ENCODE peak calls at places on chromosomes 7 and 10, in four cellular contexts. D is AG04450, B is GM23338, E is thoracic aorta. G is an unnamed sample. For H3K27me3, the result is how much of the 10 kb centered on the place peaks cover.

GRCh38 chr10:51141015-51141414 is 66.7 kb downstream of the PRKG1 start:
- DNase-seq in E (no peak), B (no peak), D (no peak), G (no peak)

GRCh38 chr7:92685146-92686042 is 95.2 kb upstream of the FAM133B start:
- DNase-seq in D (no peak), E (no peak), B (peak), G (no peak)

GRCh38 chr10:3631709-3632330 is 153.2 kb downstream of the KLF6 start:
- DNase-seq in D (no peak), E (no peak), B (no peak), G (no peak)

GRCh38 chr7:85023066-85023687 is 163.7 kb downstream of the SEMA3D start:
- DNase-seq in D (peak), B (peak), E (no peak), G (no peak)

GRCh38 chr10:69268761-69269416 is 9.4 kb upstream of the HK1 start:
- DNase-seq in B (no peak), D (no peak), E (no peak), G (no peak)

GRCh38 chr10:80529604-80530003 is 8.1 kb upstream of the SH2D4B start:
- DNase-seq in E (no peak), B (no peak), D (no peak), G (no peak)

GRCh38 chr7:7157177-7157886 is 25.0 kb upstream of the C1GALT1 start:
- DNase-seq in B (no peak), E (no peak), D (peak), G (peak)

GRCh38 chr7:93992423-93993110 is 11.6 kb downstream of the BET1 start:
- DNase-seq in B (no peak), E (no peak), D (no peak), G (no peak)

GRCh38 chr10:13604641-13605040 is 17.9 kb downstream of the PRPF18 start:
- DNase-seq in B (no peak), D (no peak), E (no peak), G (no peak)

GRCh38 chr10:51422311-51423120 is 276.9 kb downstream of the CSTF2T start:
- DNase-seq in D (peak), B (peak), E (no peak), G (peak)

GRCh38 chr7:4882169-4882741 is 1.3 kb downstream of the RADIL start:
- DNase-seq in E (peak), D (no peak), B (peak), G (no peak)

GRCh38 chr10:78507761-78508160 is 474.1 kb downstream of the RPS24 start:
- DNase-seq in B (no peak), E (no peak), D (no peak), G (no peak)

GRCh38 chr10:68096913-68097509 is 12.3 kb upstream of the MYPN start:
- DNase-seq in E (no peak), D (no peak), B (peak), G (peak)

GRCh38 chr10:79930751-79931150 is 18.2 kb downstream of the SFTPD start:
- DNase-seq in B (no peak), E (no peak), D (no peak), G (no peak)

GRCh38 chr7:100342761-100343160 is 15.2 kb upstream of the PILRB start:
- DNase-seq in D (no peak), B (no peak), E (no peak), G (no peak)

GRCh38 chr7:148110097-148110868 is 480.3 kb upstream of the C7orf33 start:
- DNase-seq in D (no peak), B (no peak), E (no peak), G (peak)

GRCh38 chr10:105187243-105187642 is 546.2 kb downstream of the SORCS3 start:
- DNase-seq in E (no peak), B (no peak), D (no peak), G (peak)

GRCh38 chr10:98610301-98610700 is 163.6 kb upstream of the HPS1 start:
- DNase-seq in E (no peak), D (no peak), B (no peak), G (no peak)

GRCh38 chr10:89342219-89342966 is 14.6 kb downstream of the IFIT3 start:
- DNase-seq in D (no peak), B (no peak), E (no peak), G (no peak)

GRCh38 chr10:71675295-71675970 is 44.1 kb downstream of the C10orf105 start:
- DNase-seq in B (no peak), D (no peak), E (no peak), G (no peak)

GRCh38 chr7:98038731-98039130 is 48.7 kb upstream of the OCM2 start:
- DNase-seq in E (no peak), D (no peak), B (no peak), G (no peak)

GRCh38 chr7:149856-150636 is 42.3 kb upstream of the FAM20C start:
- DNase-seq in B (peak), E (no peak), D (no peak), G (no peak)

GRCh38 chr10:52683776-52684175 is 88.8 kb downstream of the MBL2 start:
- DNase-seq in D (no peak), B (no peak), E (no peak), G (no peak)

GRCh38 chr10:113475381-113475807 is 77.5 kb upstream of the HABP2 start:
- DNase-seq in D (no peak), E (no peak), B (no peak), G (no peak)

GRCh38 chr10:96890172-96890513 is 58.0 kb downstream of the LCOR start:
- DNase-seq in B (peak), D (no peak), E (no peak), G (no peak)

GRCh38 chr7:149822353-149822943 is 15.7 kb upstream of the ZNF862 start:
- DNase-seq in D (no peak), E (no peak), B (no peak), G (no peak)

GRCh38 chr7:98509836-98510235 is 107.2 kb upstream of the NPTX2 start:
- DNase-seq in B (no peak), D (no peak), E (no peak), G (no peak)

GRCh38 chr7:77537595-77538185 is 595 bp downstream of the PTPN12 start:
- DNase-seq in D (no peak), E (no peak), B (peak), G (no peak)

GRCh38 chr10:113987805-113988204 is 55.9 kb upstream of the ADRB1 start:
- DNase-seq in B (no peak), E (no peak), D (no peak), G (no peak)

GRCh38 chr7:138752568-138753518 is 45.0 kb upstream of the TMEM213 start:
- DNase-seq in B (peak), D (no peak), E (no peak), G (peak)

GRCh38 chr10:48607356-48608278 is 2.7 kb upstream of the ARHGAP22 start:
- DNase-seq in D (no peak), B (no peak), E (no peak), G (no peak)

GRCh38 chr7:141071260-141071854 is 2.5 kb upstream of the TMEM178B start:
- DNase-seq in E (no peak), B (peak), D (no peak), G (no peak)

GRCh38 chr10:6561552-6561951 is 18.5 kb downstream of the PRKCQ start:
- DNase-seq in D (no peak), B (no peak), E (no peak), G (no peak)

GRCh38 chr10:6562221-6562620 is 17.9 kb downstream of the PRKCQ start:
- DNase-seq in B (no peak), E (no peak), D (no peak), G (no peak)

GRCh38 chr10:6558759-6559429 is 21.2 kb downstream of the PRKCQ start:
- DNase-seq in B (no peak), E (no peak), D (no peak), G (no peak)

GRCh38 chr10:6553937-6554336 is 26.1 kb downstream of the PRKCQ start:
- DNase-seq in E (no peak), B (no peak), D (no peak), G (no peak)

DNA sequence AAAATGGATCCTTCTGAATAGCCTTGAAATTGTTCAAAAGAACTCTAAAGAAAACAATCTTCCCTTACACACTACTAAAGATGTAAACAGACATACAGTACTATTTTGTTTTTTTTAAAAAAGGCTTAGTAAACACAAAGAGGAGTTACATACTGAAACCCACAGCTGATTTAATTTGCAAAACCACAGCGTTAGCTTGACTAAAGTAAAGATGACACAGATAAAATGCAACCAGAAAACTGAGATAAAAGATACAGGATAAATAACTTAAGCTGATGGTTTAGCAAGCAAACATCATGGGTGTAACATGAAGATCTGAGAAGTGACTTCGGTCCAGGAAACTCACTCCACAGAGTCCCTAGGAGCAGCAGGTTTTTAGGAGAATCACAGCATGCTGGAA is 21.8 kb downstream of the PRKCQ start:
- DNase-seq in D (no peak), B (no peak), E (no peak), G (no peak)
- TF ChIP-seq CTCF in D (no peak), B (no peak), E (no peak), G (no peak)

GRCh38 chr7:29163854-29164253 is 17.5 kb upstream of the CPVL start:
- DNase-seq in B (no peak), E (no peak), D (no peak), G (no peak)

GRCh38 chr7:29160080-29160479 is 13.7 kb upstream of the CPVL start:
- DNase-seq in B (no peak), D (no peak), E (no peak), G (no peak)

GRCh38 chr7:29158748-29159147 is 12.4 kb upstream of the CPVL start:
- DNase-seq in E (no peak), D (no peak), B (no peak), G (no peak)

GRCh38 chr7:29162577-29162976 is 16.2 kb upstream of the CPVL start:
- DNase-seq in D (no peak), B (no peak), E (no peak), G (no peak)

GRCh38 chr7:29161226-29161625 is 14.9 kb upstream of the CPVL start:
- DNase-seq in D (no peak), E (no peak), B (no peak), G (no peak)
- H3K4me3 ChIP-seq in D (no peak), E (no peak), B (no peak), G (no peak)

DNA sequence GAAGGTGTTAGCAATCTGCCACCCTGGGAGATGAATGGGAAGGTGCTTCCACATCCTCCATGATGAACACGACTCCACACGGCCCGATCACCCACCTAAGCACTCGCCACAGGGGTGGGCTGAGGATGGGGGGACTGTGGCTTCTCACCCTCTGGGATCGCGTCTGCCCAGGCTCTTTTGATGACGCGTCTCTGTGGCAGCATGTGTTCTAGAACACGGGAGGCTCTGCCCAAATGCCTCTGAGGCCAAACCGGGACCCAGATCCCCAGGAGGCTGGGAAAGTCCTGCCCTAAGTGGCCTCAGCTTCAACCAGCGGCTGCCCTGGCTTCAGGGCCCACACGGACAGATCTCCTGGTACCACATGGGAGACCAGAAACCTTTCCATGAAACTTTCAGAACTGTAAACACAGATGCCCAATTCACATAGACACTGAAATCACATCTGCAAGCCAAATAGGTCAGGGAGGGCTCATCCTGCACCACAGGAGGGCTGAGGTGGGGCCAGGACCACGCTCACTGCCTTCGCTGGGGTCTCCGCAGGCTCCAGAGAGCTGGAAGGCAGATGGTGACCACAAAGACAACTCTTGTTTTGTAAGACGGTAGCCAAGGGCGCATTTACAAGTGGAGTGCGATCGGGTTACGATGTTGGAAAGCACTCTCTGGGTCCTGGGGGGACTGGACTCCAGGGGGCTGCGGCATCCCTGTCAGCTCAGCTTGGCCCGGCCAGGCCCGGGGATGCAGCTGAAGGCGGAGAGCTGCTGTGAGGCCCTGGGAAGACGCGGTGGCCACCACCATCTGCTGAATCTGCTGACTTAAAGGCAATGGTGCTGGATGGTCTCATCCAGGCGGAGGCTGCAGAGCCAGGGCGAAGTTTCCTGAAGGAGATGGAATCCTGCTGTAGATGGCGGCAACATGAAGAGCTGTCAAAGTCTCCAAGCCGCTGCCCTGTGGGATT is 200.5 kb downstream of the PTPRN2 start:
- DNase-seq in E (no peak), D (no peak), B (no peak), G (no peak)
- H3K27me3 ChIP-seq in E (under half), D (under half), B (under half), G (under half)

GRCh38 chr10:124085680-124086079 is 7.7 kb downstream of the CHST15 start:
- DNase-seq in E (no peak), D (no peak), B (no peak), G (no peak)

GRCh38 chr10:124086097-124086710 is 7.2 kb downstream of the CHST15 start:
- DNase-seq in B (no peak), E (no peak), D (no peak), G (no peak)

GRCh38 chr10:124088944-124089343 is 4.5 kb downstream of the CHST15 start:
- DNase-seq in E (no peak), D (no peak), B (no peak), G (no peak)

GRCh38 chr10:124087672-124088634 is 5.4 kb downstream of the CHST15 start:
- DNase-seq in E (no peak), D (no peak), B (no peak), G (no peak)

GRCh38 chr10:124086787-124087671 is 6.4 kb downstream of the CHST15 start:
- DNase-seq in E (no peak), B (no peak), D (no peak), G (no peak)
- TF ChIP-seq CTCF in E (no peak), B (no peak), D (no peak), G (no peak)

GRCh38 chr10:46236537-46236887 is 50.3 kb upstream of the ANTXRL start:
- DNase-seq in B (no peak), E (no peak), D (no peak), G (no peak)
- H3K4me3 ChIP-seq in B (no peak), E (no peak), D (no peak), G (no peak)

GRCh38 chr10:93059975-93060886 is at the start of gene CYP26C1:
- DNase-seq in E (no peak), D (no peak), B (peak), G (no peak)
- H3K27me3 ChIP-seq in E (under half), D (half or more), B (half or more), G (half or more)

GRCh38 chr10:110610308-110610774 is 33.8 kb upstream of the RBM20 start:
- DNase-seq in D (peak), B (peak), E (no peak), G (no peak)

GRCh38 chr10:110608087-110608486 is 36.0 kb upstream of the RBM20 start:
- DNase-seq in B (no peak), D (no peak), E (no peak), G (no peak)

GRCh38 chr10:110612073-110612472 is 32.1 kb upstream of the RBM20 start:
- DNase-seq in D (no peak), E (no peak), B (no peak), G (no peak)

GRCh38 chr10:110612629-110613028 is 31.5 kb upstream of the RBM20 start:
- DNase-seq in E (no peak), D (no peak), B (no peak), G (no peak)

DNA sequence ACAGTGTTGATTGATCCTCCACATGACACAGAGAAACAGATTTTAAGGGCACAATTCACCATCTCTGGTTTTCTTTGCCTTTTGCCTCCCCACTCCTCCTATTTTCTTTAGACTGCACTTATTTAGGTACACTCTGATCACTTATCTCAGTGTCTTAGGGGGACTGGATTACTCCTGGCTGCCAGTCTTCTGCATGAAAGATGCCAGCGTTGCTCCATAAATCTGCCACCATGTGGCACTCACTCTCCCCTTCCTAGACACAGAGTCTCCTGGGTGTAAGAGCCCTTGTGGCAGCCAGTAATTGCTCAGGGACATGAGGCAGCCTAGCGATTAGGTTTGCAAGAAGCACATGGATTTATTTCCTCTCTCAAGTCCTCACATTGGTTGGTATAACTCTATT is 34.5 kb upstream of the RBM20 start:
- DNase-seq in B (peak), D (no peak), E (no peak), G (no peak)
- TF ChIP-seq CTCF in B (no peak), D (no peak), E (no peak), G (no peak)

GRCh38 chr7:79683185-79683890 is 229.9 kb upstream of the MAGI2 start:
- DNase-seq in D (no peak), E (no peak), B (no peak), G (no peak)
- H3K4me3 ChIP-seq in D (no peak), E (no peak), B (no peak), G (no peak)

DNA sequence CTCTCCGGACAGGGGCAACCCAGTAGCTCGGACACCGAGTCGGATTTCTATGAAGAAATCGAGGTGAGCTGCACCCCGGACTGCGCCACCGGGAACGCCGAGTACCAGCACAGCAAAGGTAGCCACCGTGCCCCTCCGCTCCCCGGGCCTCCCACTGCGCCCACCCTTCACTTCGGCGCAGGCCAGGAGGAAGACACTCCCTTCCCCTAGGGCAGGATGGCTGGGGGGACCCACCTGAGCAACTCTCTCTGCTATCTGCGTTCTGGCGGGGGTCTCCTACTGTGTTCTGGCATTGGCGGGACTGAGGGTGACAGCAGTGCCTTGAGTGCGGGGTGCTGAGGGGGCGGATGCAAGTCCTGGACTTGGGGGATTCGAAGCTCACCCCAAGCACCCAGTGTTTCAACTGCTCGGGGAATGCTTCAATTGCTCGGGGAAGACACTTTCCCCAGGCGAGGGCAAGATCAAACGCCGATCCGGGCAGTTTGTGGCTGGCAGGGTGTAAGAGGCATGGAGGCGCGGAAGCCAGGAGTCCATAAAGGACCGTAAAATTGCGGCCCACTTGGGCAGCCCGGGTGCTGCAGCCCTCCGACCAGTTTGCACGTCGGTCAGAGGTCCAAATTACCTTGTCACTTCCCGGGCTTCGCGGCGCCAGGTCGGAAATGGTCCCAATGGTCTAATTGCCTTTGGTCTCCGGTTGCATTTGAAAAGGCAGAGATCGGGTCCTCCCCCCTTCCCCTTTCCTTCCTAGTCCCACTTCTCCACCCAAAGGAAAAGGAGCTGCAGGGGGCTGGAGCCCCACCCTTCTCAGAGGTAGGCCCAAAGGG is 950 bp downstream of the EVX1 start:
- DNase-seq in D (no peak), B (peak), E (no peak), G (no peak)
- H3K27me3 ChIP-seq in D (half or more), B (half or more), E (under half), G (half or more)

G was measured in kidney epithelial cell.